ENCODE peak calls at places on chromosomes 13 and 19, in nine cellular contexts. L, A, W, F, U, E, V, R and C are unnamed samples.

GRCh38 chr13:114130708-114131580 is 1.5 kb downstream of the RASA3 start:
- DNase-seq in U (no peak), W (peak; percentile 81), R (no peak), E (no peak), F (peak; percentile 18), V (no peak), L (peak; percentile 53), A (no peak), C (no peak)

GRCh38 chr13:113607477-113608245 is 23.1 kb downstream of the TFDP1 start:
- DNase-seq in E (no peak), V (no peak), L (no peak), F (no peak), W (no peak), R (no peak), A (peak; percentile 28), U (no peak), C (no peak)

GRCh38 chr19:47430041-47430802 is 10.9 kb upstream of the MEIS3 start:
- DNase-seq in V (peak; percentile 78), A (peak; percentile 53), U (no peak), E (no peak), R (no peak), W (no peak), L (peak; percentile 64), F (no peak), C (peak; percentile 23)

GRCh38 chr19:6723738-6724137 is 3.3 kb upstream of the C3 start:
- DNase-seq in W (no peak), A (no peak), E (no peak), U (no peak), R (no peak), V (no peak), F (no peak), L (no peak), C (no peak)

GRCh38 chr13:54185785-54186184 is 1157.2 kb downstream of the OLFM4 start:
- DNase-seq in U (no peak), A (no peak), E (no peak), F (no peak), R (no peak), V (peak; percentile 49), L (no peak), W (no peak), C (no peak)

GRCh38 chr19:9702186-9702585 is 27.3 kb upstream of the ZNF562 start:
- DNase-seq in U (no peak), E (no peak), W (no peak), R (no peak), F (no peak), L (no peak), A (no peak), V (no peak), C (no peak)

GRCh38 chr19:10344780-10345179 is 5.4 kb upstream of the ICAM3 start:
- DNase-seq in V (no peak), F (no peak), U (no peak), W (no peak), L (no peak), A (no peak), R (no peak), E (no peak), C (no peak)

GRCh38 chr19:36001605-36002004 is 6.6 kb downstream of the SDHAF1 start:
- DNase-seq in L (no peak), W (no peak), R (no peak), A (no peak), V (no peak), U (no peak), E (no peak), F (no peak), C (no peak)

GRCh38 chr13:97005631-97006262 is 11.5 kb upstream of the OXGR1 start:
- DNase-seq in E (no peak), W (no peak), R (no peak), V (no peak), F (no peak), A (no peak), L (no peak), U (no peak), C (no peak)

GRCh38 chr19:56930647-56931592 is 90.4 kb upstream of the PEG3 start:
- DNase-seq in R (no peak), E (no peak), L (no peak), W (no peak), V (no peak), A (no peak), U (no peak), F (no peak), C (no peak)

GRCh38 chr13:102461302-102461701 is 59.5 kb upstream of the FGF14 start:
- DNase-seq in W (no peak), U (no peak), A (no peak), R (no peak), E (no peak), L (no peak), F (no peak), V (no peak), C (no peak)

GRCh38 chr13:26300140-26300539 is 46.2 kb downstream of the CDK8 start:
- DNase-seq in A (no peak), F (peak; percentile 7), E (no peak), U (no peak), W (no peak), R (no peak), V (no peak), L (no peak), C (no peak)

GRCh38 chr19:8935460-8935859 is 74.7 kb downstream of the MUC16 start:
- DNase-seq in A (no peak), L (no peak), V (no peak), R (no peak), W (no peak), U (no peak), F (no peak), E (no peak), C (no peak)

GRCh38 chr13:76043882-76044281 is 407.8 kb downstream of the LMO7 start:
- DNase-seq in F (no peak), L (no peak), A (no peak), R (no peak), V (no peak), W (no peak), U (no peak), E (no peak), C (no peak)

GRCh38 chr13:29428310-29428991 is 167.0 kb downstream of the SLC7A1 start:
- DNase-seq in E (no peak), V (peak; percentile 71), L (no peak), R (no peak), F (no peak), W (no peak), U (peak; percentile 25), A (no peak), C (no peak)

DNA sequence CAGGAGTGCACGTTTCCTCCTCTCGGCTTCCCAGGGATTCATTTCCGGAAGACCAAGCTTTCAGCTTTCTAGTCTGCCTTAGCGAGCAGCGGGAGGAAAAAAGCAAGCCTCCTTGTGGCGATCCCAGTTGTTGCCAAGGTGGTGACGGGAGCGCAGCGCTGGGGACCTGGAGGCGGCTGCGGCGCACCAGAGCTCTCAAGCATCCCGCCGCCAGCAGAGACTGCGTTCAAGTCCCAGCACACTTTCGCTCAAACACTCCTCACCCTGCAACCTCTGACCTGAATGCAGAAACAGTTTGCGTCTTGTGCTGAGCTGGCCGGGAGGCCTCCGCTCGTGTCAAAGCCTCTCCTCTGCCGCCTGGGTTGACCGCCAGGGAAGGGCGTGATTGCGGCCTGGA is 4.9 kb downstream of the GSX1 start:
- DNase-seq in W (no peak), A (no peak), E (no peak), V (peak; percentile 80), F (peak; percentile 40), U (no peak), R (no peak), L (no peak), C (no peak)
- TF ChIP-seq EP300 in W (no peak), A (no peak), E (no peak), V (peak; percentile 12), F (no peak), U (no peak), R (no peak), L (no peak), C (no peak)

DNA sequence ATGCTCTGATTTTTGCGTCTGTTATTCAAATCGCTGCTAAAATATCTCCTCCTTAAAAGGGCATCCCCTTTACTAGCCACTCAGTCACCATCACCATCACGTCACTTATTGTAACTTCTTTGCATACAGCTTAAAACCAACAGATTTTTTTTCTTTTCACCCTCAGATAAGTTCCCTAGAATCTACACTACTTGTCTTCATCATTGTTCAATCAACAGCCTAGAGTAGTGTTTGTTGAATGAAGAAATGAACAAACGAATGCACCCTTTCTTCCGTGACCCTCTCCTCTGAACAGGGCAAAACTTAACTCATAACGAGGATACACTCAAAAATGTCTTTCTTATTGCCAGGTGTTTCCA is 1.1 kb upstream of the AKAP11 start:
- DNase-seq in A (no peak), U (no peak), R (no peak), W (no peak), L (no peak), V (no peak), E (no peak), F (no peak), C (no peak)
- H3K4me3 ChIP-seq in A (peak overlapping the region; percentile 94), U (peak overlapping the region; percentile 97), R (peak overlapping the region; percentile 90), W (peak overlapping the region; percentile 83), L (peak overlapping the region; percentile 92), V (no peak overlapping the region), E (peak overlapping the region; percentile 95), F (peak overlapping the region; percentile 86), C (peak overlapping the region; percentile 97)

GRCh38 chr19:55584871-55585270 is 4.2 kb upstream of the ZNF579 start:
- DNase-seq in F (no peak), U (no peak), E (no peak), V (no peak), L (no peak), R (no peak), W (no peak), A (no peak), C (no peak)
- H3K27ac ChIP-seq in F (no peak overlapping the region), U (no peak overlapping the region), E (no peak overlapping the region), V (no peak overlapping the region), L (no peak overlapping the region), R (no peak overlapping the region), W (no peak overlapping the region), A (no peak overlapping the region), C (no peak overlapping the region)

DNA sequence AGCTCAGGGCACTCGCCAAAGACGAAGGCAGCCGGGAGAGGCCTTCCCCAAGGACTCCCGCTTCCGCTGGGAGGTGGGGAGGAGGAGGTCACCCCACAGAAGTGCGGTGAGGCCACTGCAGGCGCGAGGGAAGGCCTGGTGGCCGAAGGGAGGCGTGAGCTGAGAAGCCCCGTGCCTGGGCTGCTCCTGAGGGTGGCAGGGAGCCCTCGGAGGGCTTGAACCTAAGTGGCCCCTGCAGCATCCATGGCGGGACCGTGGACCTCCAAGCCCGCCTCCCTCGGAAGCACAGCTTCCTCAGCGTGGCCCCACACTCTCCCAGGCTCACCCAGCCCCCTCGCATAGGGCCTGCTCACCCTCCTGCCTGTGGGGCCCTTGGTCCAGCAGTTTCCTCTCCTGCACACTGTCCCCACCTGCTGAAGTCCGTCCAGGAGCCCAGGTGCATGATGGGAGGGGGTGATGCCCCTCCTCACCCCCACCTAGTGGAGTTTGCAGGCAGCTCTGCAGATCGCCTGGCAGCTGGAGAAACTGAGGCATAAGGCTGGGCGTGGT is 25.9 kb downstream of the EFNA2 start:
- DNase-seq in A (no peak), L (no peak), R (no peak), U (no peak), W (no peak), V (no peak), E (no peak), F (peak; percentile 52), C (no peak)
- TF ChIP-seq EP300 in A (no peak), L (no peak), R (no peak), U (no peak), W (no peak), V (no peak), E (no peak), F (no peak), C (no peak)